ENCODE peak calls at places on chromosome 14, in four cellular contexts. D is endothelial cell of umbilical vein, Y is heart right ventricle, V is GM23248. S is an unnamed sample. For H3K9me3, the result is how much of the 10 kb centered on the place peaks cover.

GRCh38 chr14:72443991-72444431 is 449.9 kb downstream of the DPF3 start:
- DNase-seq in V (no peak), Y (no peak), D (no peak), S (no peak)

GRCh38 chr14:92719421-92719820 is 29.0 kb downstream of the LGMN start:
- DNase-seq in Y (no peak), D (no peak), V (peak), S (peak)

GRCh38 chr14:94047581-94047980 is 21.4 kb downstream of the OTUB2 start:
- DNase-seq in V (no peak), Y (no peak), D (no peak), S (no peak)

GRCh38 chr14:89372156-89372555 is 44.9 kb downstream of the FOXN3 start:
- DNase-seq in V (peak), Y (no peak), D (no peak), S (peak)

GRCh38 chr14:58395815-58396626 is at the start of gene TOMM20L:
- DNase-seq in D (peak), Y (peak), V (peak), S (peak)

GRCh38 chr14:59424707-59425106 is 40.5 kb downstream of the GPR135 start:
- DNase-seq in Y (peak), V (no peak), D (no peak), S (no peak)

GRCh38 chr14:104806625-104807465 is 5.9 kb downstream of the ZBTB42 start:
- DNase-seq in V (no peak), Y (no peak), D (no peak), S (no peak)

GRCh38 chr14:32104803-32105202 is 27.7 kb downstream of the ARHGAP5 start:
- DNase-seq in Y (no peak), D (no peak), V (peak), S (no peak)

GRCh38 chr14:51652168-51653095 is 722 bp downstream of the FRMD6 start:
- DNase-seq in V (peak), D (peak), Y (peak), S (peak)

GRCh38 chr14:34199585-34199984 is 248.7 kb upstream of the EGLN3 start:
- DNase-seq in D (no peak), Y (no peak), V (peak), S (peak)

GRCh38 chr14:93764211-93764659 is 24.1 kb downstream of the PRIMA1 start:
- DNase-seq in V (peak), Y (peak), D (no peak), S (peak)

GRCh38 chr14:23316300-23316699 is 5.0 kb upstream of the PABPN1 start:
- DNase-seq in V (no peak), D (no peak), Y (no peak), S (no peak)

GRCh38 chr14:56181666-56182065 is 63.5 kb downstream of the PELI2 start:
- DNase-seq in Y (no peak), D (no peak), V (no peak), S (no peak)

GRCh38 chr14:66120402-66120801 is 365.8 kb upstream of the CCDC196 start:
- DNase-seq in D (no peak), Y (no peak), V (no peak), S (no peak)

GRCh38 chr14:66121859-66122258 is 364.3 kb upstream of the CCDC196 start:
- DNase-seq in V (no peak), Y (no peak), D (no peak), S (no peak)

GRCh38 chr14:66119805-66120204 is 366.4 kb upstream of the CCDC196 start:
- DNase-seq in D (no peak), Y (no peak), V (no peak), S (no peak)

GRCh38 chr14:66114071-66114470 is 372.1 kb upstream of the CCDC196 start:
- DNase-seq in D (no peak), V (no peak), Y (no peak), S (no peak)

GRCh38 chr14:66117600-66117999 is 368.6 kb upstream of the CCDC196 start:
- DNase-seq in V (peak), D (peak), Y (no peak), S (peak)
- H3K9me3 ChIP-seq in V (under half), D (under half), Y (under half), S (under half)

GRCh38 chr14:79251278-79251677 is 960.0 kb downstream of the DIO2 start:
- DNase-seq in D (no peak), Y (no peak), V (no peak), S (no peak)

GRCh38 chr14:79248771-79249170 is 962.5 kb downstream of the DIO2 start:
- DNase-seq in V (no peak), Y (no peak), D (no peak), S (no peak)

GRCh38 chr14:79253576-79253975 is 957.7 kb downstream of the DIO2 start:
- DNase-seq in V (no peak), D (no peak), Y (no peak), S (no peak)

GRCh38 chr14:79256311-79256879 is 954.9 kb downstream of the DIO2 start:
- DNase-seq in Y (no peak), V (no peak), D (no peak), S (no peak)

GRCh38 chr14:79254069-79254775 is 957.1 kb downstream of the DIO2 start:
- DNase-seq in V (peak), D (no peak), Y (no peak), S (peak)
- H3K9me3 ChIP-seq in V (under half), D (under half), Y (under half), S (under half)

GRCh38 chr14:41403360-41403759 is 203.3 kb upstream of the LRFN5 start:
- DNase-seq in V (no peak), D (no peak), Y (no peak), S (no peak)

DNA sequence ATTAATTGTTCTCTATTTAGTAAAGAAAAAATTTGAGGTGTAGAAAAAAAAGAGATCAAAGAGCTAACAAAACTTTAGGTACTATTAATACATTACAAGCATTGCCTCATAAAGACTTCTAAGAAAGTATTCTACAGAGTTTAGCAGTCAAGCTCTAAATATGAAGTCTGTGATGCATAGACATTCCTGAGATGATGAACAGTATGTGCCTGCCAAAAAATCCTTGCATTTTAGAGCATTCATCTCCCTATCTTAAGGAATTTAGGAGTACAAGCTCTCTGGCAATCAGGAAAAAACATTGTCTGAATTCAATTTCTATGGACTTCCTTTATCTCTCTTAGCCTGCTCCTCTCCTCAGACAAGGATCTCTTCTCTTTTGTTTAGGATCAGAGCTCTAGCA is 202.6 kb upstream of the LRFN5 start:
- DNase-seq in V (no peak), Y (no peak), D (no peak), S (no peak)
- H3K9me3 ChIP-seq in V (under half), Y (under half), D (under half), S (under half)

GRCh38 chr14:99063620-99064225 is 208.3 kb downstream of the BCL11B start:
- DNase-seq in V (no peak), D (no peak), Y (no peak), S (no peak)
- H3K9me3 ChIP-seq in V (under half), D (under half), Y (under half), S (under half)

GRCh38 chr14:53545217-53545616 is 392.1 kb upstream of the DDHD1 start:
- DNase-seq in V (no peak), Y (no peak), D (no peak), S (no peak)
- H3K9me3 ChIP-seq in V (under half), Y (under half), D (under half), S (under half)

S was measured in adipocyte.